ENCODE peak calls at places on chromosomes 4 and X, in six cellular contexts. X, B, T, H, W and P are unnamed samples.

GRCh38 chrX:41333744-41333993 is 293 bp upstream of the DDX3X start:
- DNase-seq in X (no peak), B (no peak), T (no peak), H (no peak), W (no peak), P (peak; percentile 88)

GRCh38 chr4:74431113-74431826 is 13.7 kb upstream of the AREG start:
- DNase-seq in X (no peak), B (no peak), T (no peak), H (no peak), W (no peak), P (no peak)

GRCh38 chr4:125456075-125456474 is 141.3 kb downstream of the FAT4 start:
- DNase-seq in X (no peak), B (no peak), T (no peak), H (no peak), W (no peak), P (no peak)

GRCh38 chr4:34417160-34417559 is 1827.2 kb downstream of the ARAP2 start:
- DNase-seq in X (no peak), B (no peak), T (no peak), H (no peak), W (no peak), P (no peak)

GRCh38 chr4:1261107-1261928 is 12.4 kb upstream of the CTBP1 start:
- DNase-seq in X (peak; percentile 80), B (no peak), T (no peak), H (no peak), W (no peak), P (no peak)

GRCh38 chrX:2708601-2709200 is 17.6 kb downstream of the CD99 start:
- DNase-seq in X (no peak), B (no peak), T (no peak), H (no peak), W (no peak), P (no peak)

GRCh38 chrX:26851981-26852380 is 611.2 kb downstream of the PPP4R3C start:
- DNase-seq in X (no peak), B (no peak), T (no peak), H (no peak), W (no peak), P (no peak)

GRCh38 chrX:129686422-129686948 is 31.7 kb upstream of the APLN start:
- DNase-seq in X (no peak), B (no peak), T (no peak), H (no peak), W (peak; percentile 46), P (no peak)

GRCh38 chr4:122099896-122100295 is 52.2 kb upstream of the BLTP1 start:
- DNase-seq in X (no peak), B (no peak), T (no peak), H (no peak), W (no peak), P (no peak)

GRCh38 chr4:113951263-113951662 is 28.2 kb downstream of the ARSJ start:
- DNase-seq in X (no peak), B (no peak), T (no peak), H (no peak), W (peak; percentile 14), P (no peak)

GRCh38 chr4:105765690-105766407 is 57.3 kb downstream of the GSTCD start:
- DNase-seq in X (no peak), B (no peak), T (no peak), H (no peak), W (no peak), P (no peak)

GRCh38 chr4:183395395-183395794 is 49.0 kb upstream of the CDKN2AIP start:
- DNase-seq in X (no peak), B (peak; percentile 42), T (no peak), H (no peak), W (no peak), P (peak; percentile 17)

GRCh38 chrX:82556588-82556987 is 951.5 kb upstream of the POU3F4 start:
- DNase-seq in X (no peak), B (no peak), T (no peak), H (no peak), W (no peak), P (no peak)

GRCh38 chr4:65661469-65661868 is 8.8 kb downstream of the EPHA5 start:
- DNase-seq in X (no peak), B (no peak), T (no peak), H (no peak), W (no peak), P (no peak)

GRCh38 chrX:96763608-96764007 is 79.0 kb downstream of the DIAPH2 start:
- DNase-seq in X (no peak), B (no peak), T (no peak), H (no peak), W (no peak), P (no peak)

GRCh38 chrX:48910926-48911406 is 480 bp downstream of the SLC35A2 start:
- DNase-seq in X (no peak), B (no peak), T (no peak), H (no peak), W (no peak), P (no peak)

GRCh38 chrX:116667346-116667745 is 204.6 kb upstream of the CT83 start:
- DNase-seq in X (no peak), B (no peak), T (no peak), H (no peak), W (no peak), P (no peak)

GRCh38 chrX:15790766-15791380 is 589 bp downstream of the ZRSR2 start:
- DNase-seq in X (no peak), B (no peak), T (no peak), H (no peak), W (no peak), P (no peak)

GRCh38 chr4:7872264-7872771 is 67.3 kb downstream of the AFAP1 start:
- DNase-seq in X (peak; percentile 89), B (no peak), T (no peak), H (no peak), W (no peak), P (no peak)

GRCh38 chrX:74924449-74925209 is 623 bp downstream of the NEXMIF start:
- DNase-seq in X (no peak), B (peak; percentile 73), T (no peak), H (peak; percentile 65), W (peak; percentile 15), P (peak; percentile 58)

GRCh38 chr4:74583757-74584156 is 138.8 kb downstream of the AREG start:
- DNase-seq in X (no peak), B (no peak), T (no peak), H (no peak), W (no peak), P (no peak)

GRCh38 chrX:135596495-135596894 is 76.0 kb downstream of the INTS6L start:
- DNase-seq in X (no peak), B (peak; percentile 54), T (no peak), H (peak; percentile 64), W (peak; percentile 14), P (no peak)

GRCh38 chrX:131795442-131796229 is 227.5 kb upstream of the STK26 start:
- DNase-seq in X (no peak), B (no peak), T (no peak), H (no peak), W (no peak), P (no peak)

GRCh38 chr4:169234137-169234855 is 36.5 kb downstream of the SH3RF1 start:
- DNase-seq in X (no peak), B (no peak), T (no peak), H (no peak), W (no peak), P (no peak)

GRCh38 chr4:7886250-7886973 is 53.2 kb downstream of the AFAP1 start:
- DNase-seq in X (no peak), B (no peak), T (no peak), H (no peak), W (no peak), P (no peak)

GRCh38 chr4:106803107-106803506 is 233.0 kb downstream of the DKK2 start:
- DNase-seq in X (no peak), B (no peak), T (no peak), H (no peak), W (no peak), P (no peak)

GRCh38 chr4:102295153-102295862 is 50.0 kb downstream of the SLC39A8 start:
- DNase-seq in X (no peak), B (no peak), T (no peak), H (no peak), W (no peak), P (no peak)

GRCh38 chrX:23478561-23478960 is 143.9 kb downstream of the PTCHD1 start:
- DNase-seq in X (no peak), B (no peak), T (no peak), H (no peak), W (no peak), P (no peak)

GRCh38 chrX:77160301-77160700 is 286.9 kb upstream of the FGF16 start:
- DNase-seq in X (no peak), B (no peak), T (no peak), H (no peak), W (no peak), P (no peak)

GRCh38 chr4:5890063-5890727 is 2.7 kb downstream of the CRMP1 start:
- DNase-seq in X (no peak), B (no peak), T (no peak), H (no peak), W (no peak), P (no peak)

GRCh38 chrX:136616987-136617685 is 30.8 kb upstream of the CD40LG start:
- DNase-seq in X (no peak), B (no peak), T (no peak), H (no peak), W (no peak), P (no peak)

GRCh38 chr4:72112514-72113156 is 80.8 kb downstream of the NPFFR2 start:
- DNase-seq in X (no peak), B (no peak), T (no peak), H (no peak), W (no peak), P (no peak)

GRCh38 chr4:185307136-185307950 is 88.4 kb downstream of the LRP2BP start:
- DNase-seq in X (no peak), B (no peak), T (no peak), H (no peak), W (no peak), P (no peak)

GRCh38 chrX:69145281-69145680 is 20.0 kb downstream of the PJA1 start:
- DNase-seq in X (peak; percentile 32), B (no peak), T (no peak), H (no peak), W (no peak), P (peak; percentile 11)

GRCh38 chr4:111836601-111837000 is 308.7 kb upstream of the FAM241A start:
- DNase-seq in X (no peak), B (no peak), T (no peak), H (no peak), W (no peak), P (no peak)

GRCh38 chrX:55710701-55711100 is 6.8 kb upstream of the RRAGB start:
- DNase-seq in X (no peak), B (no peak), T (no peak), H (no peak), W (no peak), P (no peak)

GRCh38 chr4:3295837-3296624 is 3.2 kb downstream of the RGS12 start:
- DNase-seq in X (peak; percentile 83), B (no peak), T (no peak), H (no peak), W (no peak), P (no peak)

GRCh38 chr4:1342003-1342402 is 5.0 kb upstream of the UVSSA start:
- DNase-seq in X (no peak), B (no peak), T (no peak), H (no peak), W (no peak), P (no peak)

GRCh38 chr4:137901114-137901513 is 341.0 kb downstream of the SLC7A11 start:
- DNase-seq in X (no peak), B (no peak), T (no peak), H (no peak), W (no peak), P (no peak)

GRCh38 chr4:114296126-114296525 is 302.5 kb upstream of the UGT8 start:
- DNase-seq in X (no peak), B (no peak), T (no peak), H (no peak), W (no peak), P (no peak)